ENCODE peak calls at places on chromosomes 12 and 14, in eight cellular contexts. N is tibial nerve, U is esophagus squamous epithelium, M is AG09309, S is dorsolateral prefrontal cortex, T is uterus, W is lower lobe of right lung, R is MM.1S. H is an unnamed sample.

GRCh38 chr14:53128303-53128702 is 24.8 kb downstream of the DDHD1 start:
- DNase-seq in N (no peak), U (no peak), M (no peak), S (no peak), T (no peak), W (no peak), R (no peak), H (no peak)

GRCh38 chr14:47208434-47208833 is 467.0 kb downstream of the MDGA2 start:
- DNase-seq in N (no peak), U (no peak), M (no peak), S (no peak), T (no peak), W (no peak), R (no peak), H (no peak)

GRCh38 chr12:65712264-65713004 is 111.8 kb upstream of the HMGA2 start:
- DNase-seq in N (no peak), U (no peak), M (no peak), S (no peak), T (no peak), W (no peak), R (no peak), H (no peak)

GRCh38 chr14:79730911-79731310 is 480.4 kb downstream of the DIO2 start:
- DNase-seq in N (no peak), U (no peak), M (peak), S (no peak), T (no peak), W (no peak), R (peak), H (peak)

GRCh38 chr12:51404627-51405026 is 13.4 kb upstream of the GALNT6 start:
- DNase-seq in N (no peak), U (no peak), M (no peak), S (no peak), T (no peak), W (no peak), R (no peak), H (no peak)

GRCh38 chr12:55932546-55932919 is 1.6 kb downstream of the DGKA start:
- DNase-seq in N (no peak), U (no peak), M (no peak), S (no peak), T (no peak), W (no peak), R (no peak), H (no peak)

GRCh38 chr12:42267408-42268190 is 29.6 kb upstream of the YAF2 start:
- DNase-seq in N (no peak), U (no peak), M (no peak), S (no peak), T (no peak), W (no peak), R (no peak), H (no peak)

GRCh38 chr12:6029401-6029800 is 84.3 kb upstream of the ANO2 start:
- DNase-seq in N (no peak), U (no peak), M (no peak), S (no peak), T (no peak), W (no peak), R (no peak), H (no peak)

GRCh38 chr14:95741051-95741490 is 27.1 kb upstream of the TCL1A start:
- DNase-seq in N (no peak), U (no peak), M (no peak), S (no peak), T (no peak), W (no peak), R (no peak), H (no peak)

GRCh38 chr12:7439579-7440505 is 4.1 kb downstream of the CD163L1 start:
- DNase-seq in N (no peak), U (no peak), M (no peak), S (no peak), T (no peak), W (peak), R (no peak), H (no peak)

GRCh38 chr12:58416211-58416610 is 474.8 kb downstream of the ATP23 start:
- DNase-seq in N (no peak), U (no peak), M (peak), S (no peak), T (no peak), W (no peak), R (no peak), H (no peak)

GRCh38 chr14:40252817-40253447 is 820.7 kb upstream of the FBXO33 start:
- DNase-seq in N (no peak), U (no peak), M (no peak), S (no peak), T (no peak), W (no peak), R (no peak), H (no peak)
- TF ChIP-seq CTCF in N (no peak), U (no peak), M (no peak), S (no peak), T (no peak), W (no peak), R (no peak), H (peak)

GRCh38 chr14:90853116-90853515 is 36.9 kb upstream of the TTC7B start:
- DNase-seq in N (no peak), U (no peak), M (no peak), S (no peak), T (no peak), W (no peak), R (no peak), H (no peak)

GRCh38 chr14:90857866-90858265 is 41.6 kb upstream of the TTC7B start:
- DNase-seq in N (no peak), U (no peak), M (no peak), S (no peak), T (no peak), W (no peak), R (no peak), H (no peak)

DNA sequence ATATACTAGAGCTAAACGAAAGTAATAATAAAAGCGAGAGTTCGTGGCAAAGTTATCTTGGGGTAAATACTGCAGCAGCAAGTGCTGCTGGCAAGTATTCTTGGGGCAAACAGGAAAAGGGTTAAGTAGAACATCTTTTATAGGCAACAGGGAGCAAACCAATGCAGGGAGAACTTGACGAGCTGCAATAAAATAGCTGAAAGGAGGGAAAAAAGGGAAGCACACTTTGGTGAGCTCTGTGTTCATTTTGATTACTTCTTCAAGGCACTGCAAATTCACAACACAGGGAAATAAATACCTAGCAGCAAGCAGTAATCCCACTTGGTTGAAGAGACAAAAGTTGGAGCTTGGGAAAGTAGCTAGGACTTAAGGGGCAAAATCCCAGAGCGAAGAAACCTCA is 42.3 kb upstream of the TTC7B start:
- DNase-seq in N (no peak), U (no peak), M (no peak), S (no peak), T (no peak), W (no peak), R (no peak), H (no peak)
- H3K4me3 ChIP-seq in N (peak), U (no peak), M (peak), S (no peak), T (no peak), W (peak), R (no peak), H (no peak)

GRCh38 chr14:89955418-89956293 is at the start of gene TDP1:
- DNase-seq in N (peak), U (peak), M (peak), S (peak), T (peak), W (peak), R (peak), H (peak)
- TF ChIP-seq CTCF in N (no peak), U (no peak), M (no peak), S (peak), T (peak), W (no peak), R (no peak), H (peak)

GRCh38 chr14:63045612-63046320 is 508 bp upstream of the KCNH5 start:
- DNase-seq in N (no peak), U (no peak), M (no peak), S (peak), T (peak), W (peak), R (peak), H (no peak)
- H3K4me3 ChIP-seq in N (peak), U (peak), M (no peak), S (peak), T (no peak), W (peak), R (peak), H (peak)

GRCh38 chr14:90111895-90112534 is 50.2 kb downstream of the KCNK13 start:
- DNase-seq in N (no peak), U (no peak), M (no peak), S (no peak), T (no peak), W (no peak), R (no peak), H (no peak)

GRCh38 chr14:90109858-90110257 is 48.1 kb downstream of the KCNK13 start:
- DNase-seq in N (no peak), U (no peak), M (no peak), S (no peak), T (no peak), W (no peak), R (no peak), H (no peak)

GRCh38 chr14:90116444-90116843 is 54.6 kb downstream of the KCNK13 start:
- DNase-seq in N (no peak), U (no peak), M (no peak), S (no peak), T (no peak), W (no peak), R (no peak), H (no peak)

GRCh38 chr14:90114554-90114953 is 52.8 kb downstream of the KCNK13 start:
- DNase-seq in N (no peak), U (no peak), M (no peak), S (no peak), T (no peak), W (no peak), R (no peak), H (no peak)

DNA sequence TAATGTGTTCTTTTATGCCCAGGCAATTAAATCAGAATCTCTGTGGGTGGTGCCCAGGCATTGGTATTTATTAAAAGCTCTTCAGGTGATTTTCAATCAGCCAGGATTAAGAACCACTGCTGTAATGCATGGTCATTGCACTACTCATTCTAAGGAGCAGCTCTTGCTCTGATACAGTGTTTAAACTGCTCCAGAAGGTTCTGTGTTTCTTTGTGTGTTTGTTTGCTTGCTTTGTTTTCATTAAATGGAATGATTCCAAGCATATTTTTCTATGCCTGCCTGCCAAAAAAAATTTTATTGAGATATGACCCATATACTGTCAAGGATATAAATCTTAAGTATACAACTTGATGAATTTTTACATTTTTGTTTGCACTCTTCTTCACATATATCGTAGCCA is 54.0 kb downstream of the KCNK13 start:
- DNase-seq in N (no peak), U (no peak), M (no peak), S (no peak), T (no peak), W (no peak), R (no peak), H (no peak)
- TF ChIP-seq CTCF in N (no peak), U (no peak), M (no peak), S (no peak), T (no peak), W (no peak), R (no peak), H (no peak)

GRCh38 chr12:113230315-113231274 is 9.3 kb downstream of the TPCN1 start:
- DNase-seq in N (no peak), U (no peak), M (no peak), S (no peak), T (no peak), W (no peak), R (no peak), H (no peak)

GRCh38 chr12:113232232-113232615 is 11.0 kb downstream of the TPCN1 start:
- DNase-seq in N (no peak), U (no peak), M (no peak), S (peak), T (no peak), W (no peak), R (no peak), H (no peak)

GRCh38 chr12:113233967-113234366 is 12.7 kb downstream of the TPCN1 start:
- DNase-seq in N (no peak), U (no peak), M (no peak), S (no peak), T (no peak), W (no peak), R (no peak), H (no peak)

GRCh38 chr12:113232787-113233585 is 11.7 kb downstream of the TPCN1 start:
- DNase-seq in N (no peak), U (no peak), M (no peak), S (peak), T (no peak), W (peak), R (no peak), H (peak)

GRCh38 chr12:113231275-113232231 is 10.3 kb downstream of the TPCN1 start:
- DNase-seq in N (no peak), U (no peak), M (no peak), S (peak), T (no peak), W (no peak), R (no peak), H (peak)
- H3K4me3 ChIP-seq in N (no peak), U (no peak), M (no peak), S (no peak), T (no peak), W (no peak), R (no peak), H (no peak)

DNA sequence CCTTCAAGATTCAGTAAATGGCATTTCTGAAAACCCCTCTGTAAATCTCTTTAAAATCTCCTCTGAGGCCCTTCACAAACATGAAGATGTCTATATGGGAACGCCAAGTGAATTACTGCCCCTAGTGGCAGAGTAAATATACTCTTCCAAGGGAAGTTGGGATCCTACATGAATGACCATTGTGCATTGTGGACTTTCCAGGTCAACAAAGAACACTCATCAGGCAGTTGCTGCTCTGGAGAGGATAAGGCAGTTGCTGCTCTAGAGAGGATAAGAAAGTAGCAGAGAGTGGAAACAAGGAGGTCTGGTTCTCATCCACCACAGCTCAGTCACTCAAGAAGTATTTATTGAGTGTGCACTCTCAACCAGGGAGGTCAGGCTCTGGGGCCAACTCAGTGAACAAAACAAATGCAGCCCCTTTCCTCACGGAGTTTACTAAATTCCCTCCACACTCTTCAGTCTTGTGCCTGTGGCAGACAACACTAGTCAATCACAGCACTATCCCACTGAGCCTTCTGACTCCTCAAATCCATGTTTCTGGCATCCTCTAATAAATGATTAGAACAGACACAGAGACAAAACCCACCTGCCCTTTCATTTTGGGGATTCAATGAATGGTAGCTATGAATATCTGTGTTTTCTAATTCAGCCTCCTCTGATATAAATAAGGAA is 52.9 kb downstream of the SVOP start:
- DNase-seq in N (no peak), U (no peak), M (no peak), S (no peak), T (no peak), W (no peak), R (peak), H (no peak)
- TF ChIP-seq CTCF in N (peak), U (peak), M (peak), S (peak), T (no peak), W (peak), R (peak), H (peak)

DNA sequence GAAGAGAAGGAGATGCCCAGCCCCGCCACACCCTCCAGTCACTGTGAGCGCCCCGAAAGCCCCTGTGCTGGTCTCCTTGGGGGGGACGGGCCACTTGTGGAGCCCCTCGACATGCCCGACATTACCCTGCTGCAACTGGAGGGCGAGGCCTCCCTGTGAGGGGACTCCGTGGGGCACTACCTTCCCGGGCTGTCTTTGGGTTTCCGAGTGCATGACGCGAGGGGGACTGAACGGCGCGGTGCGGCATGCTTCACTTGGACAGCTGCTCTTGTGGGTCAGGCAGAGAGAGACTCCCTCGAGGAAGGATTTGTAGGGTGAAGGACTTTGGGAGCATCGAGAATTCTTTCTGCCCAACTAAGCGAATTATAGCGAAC is 1.1 kb downstream of the CCDC184 start:
- DNase-seq in N (no peak), U (no peak), M (no peak), S (no peak), T (no peak), W (no peak), R (no peak), H (no peak)
- H3K4me3 ChIP-seq in N (peak), U (peak), M (no peak), S (peak), T (peak), W (peak), R (no peak), H (no peak)

GRCh38 chr14:56581041-56581727 is 1.6 kb downstream of the TMEM260 start:
- DNase-seq in N (no peak), U (no peak), M (no peak), S (no peak), T (no peak), W (no peak), R (no peak), H (no peak)

GRCh38 chr14:56580317-56580711 is 716 bp downstream of the TMEM260 start:
- DNase-seq in N (no peak), U (no peak), M (no peak), S (no peak), T (no peak), W (no peak), R (no peak), H (no peak)

GRCh38 chr14:56585461-56586084 is 6.0 kb downstream of the TMEM260 start:
- DNase-seq in N (no peak), U (no peak), M (no peak), S (no peak), T (no peak), W (no peak), R (no peak), H (no peak)

DNA sequence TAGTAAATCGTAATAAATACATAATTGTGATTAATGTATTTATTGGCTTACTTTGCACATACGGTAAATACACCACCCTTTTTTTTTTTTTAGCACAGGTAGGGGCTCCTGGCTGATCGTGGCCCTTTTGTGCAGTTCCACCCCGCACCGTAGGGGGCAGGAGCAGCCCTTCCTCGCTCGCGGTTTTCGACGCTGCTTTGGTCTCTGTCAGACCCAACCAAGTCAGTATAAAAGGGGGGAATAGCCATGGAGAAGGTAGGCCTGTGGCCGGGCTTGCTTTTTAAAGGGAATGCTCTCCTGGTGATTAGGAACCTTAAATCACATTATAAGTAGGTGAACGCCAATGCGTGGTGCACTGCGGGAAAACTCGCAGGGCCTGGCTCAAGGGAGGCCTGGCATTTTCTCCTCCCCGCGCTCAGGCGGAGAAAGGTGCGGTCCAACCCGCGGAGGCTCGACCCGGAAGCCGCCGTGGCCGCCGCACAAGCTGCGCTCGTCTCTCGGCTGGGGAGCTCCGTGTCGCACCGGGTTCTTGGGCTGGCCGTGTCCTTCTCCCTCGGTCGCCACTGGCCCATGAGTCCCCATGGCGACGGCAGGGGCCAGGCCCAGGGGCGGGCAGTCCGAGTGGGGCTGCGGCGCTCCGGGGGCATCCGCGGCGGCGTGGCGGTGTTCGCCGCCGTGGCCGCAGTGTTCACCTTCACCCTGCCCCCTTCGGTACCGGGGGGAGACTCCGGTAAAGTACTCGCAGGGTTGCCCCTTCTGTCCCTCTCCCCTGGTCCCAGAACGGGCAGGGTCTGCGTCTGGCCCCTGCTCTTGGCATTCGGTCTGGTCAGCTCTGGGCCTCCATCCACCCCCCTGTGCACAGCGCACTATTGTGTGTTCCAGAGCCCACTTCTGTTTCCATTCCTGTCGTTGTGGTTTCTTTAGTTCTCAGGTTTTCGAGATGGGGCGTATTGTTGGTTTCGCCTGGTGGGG is at the start of gene TMEM260:
- DNase-seq in N (peak), U (peak), M (peak), S (peak), T (peak), W (peak), R (peak), H (peak)
- TF ChIP-seq CTCF in N (peak), U (peak), M (peak), S (peak), T (peak), W (peak), R (peak), H (peak)

H was measured in retinal pigment epithelial cell.